ENCODE peak calls at places on chromosomes 3 and 15, in six cellular contexts. J is activated naive CD4-positive, alpha-beta T cell treated with anti-CD3 and anti-CD28 coated beads, Interleukin-2, amount 10 ng/mL, durations not matched to agents 7 days and 5 days; U is M059J; G is left ventricle myocardium superior; W is T47D; O is natural killer cell. Y is an unnamed sample.

GRCh38 chr3:191085091-191085490 is 114.0 kb upstream of the OSTN start:
- DNase-seq in J (no peak), U (peak), G (no peak), W (no peak), O (no peak), Y (no peak)

GRCh38 chr3:119098620-119099222 is 47.2 kb upstream of the TEX55 start:
- DNase-seq in J (no peak), U (peak), G (no peak), W (peak), O (no peak), Y (no peak)

GRCh38 chr3:463793-464192 is 267.2 kb downstream of the CHL1 start:
- DNase-seq in J (no peak), U (no peak), G (no peak), W (no peak), O (no peak), Y (no peak)

GRCh38 chr3:141643391-141643790 is 94.7 kb upstream of the RNF7 start:
- DNase-seq in J (no peak), U (peak), G (no peak), W (peak), O (no peak), Y (no peak)

GRCh38 chr15:94972314-94972713 is 741.0 kb downstream of the MCTP2 start:
- DNase-seq in J (no peak), U (peak), G (no peak), W (peak), O (no peak), Y (no peak)

GRCh38 chr3:51813539-51813938 is 34.5 kb upstream of the IQCF6 start:
- DNase-seq in J (no peak), U (peak), G (peak), W (no peak), O (no peak), Y (no peak)

GRCh38 chr15:58734859-58735258 is 14.6 kb downstream of the ADAM10 start:
- DNase-seq in J (no peak), U (no peak), G (no peak), W (no peak), O (no peak), Y (no peak)

GRCh38 chr15:75705854-75706681 is 6.6 kb downstream of the CSPG4 start:
- DNase-seq in J (no peak), U (no peak), G (no peak), W (no peak), O (no peak), Y (no peak)

GRCh38 chr3:137347817-137348368 is 390.1 kb downstream of the IL20RB start:
- DNase-seq in J (no peak), U (no peak), G (no peak), W (no peak), O (no peak), Y (no peak)

GRCh38 chr3:194184265-194184751 is 48.4 kb downstream of the HES1 start:
- DNase-seq in J (no peak), U (no peak), G (no peak), W (peak), O (no peak), Y (no peak)

GRCh38 chr3:12984023-12984823 is 89.0 kb downstream of the IQSEC1 start:
- DNase-seq in J (peak), U (peak), G (peak), W (peak), O (peak), Y (peak)

GRCh38 chr3:192899540-192899982 is 18.1 kb downstream of the MB21D2 start:
- DNase-seq in J (no peak), U (peak), G (no peak), W (no peak), O (no peak), Y (no peak)

GRCh38 chr3:48504051-48504946 is at the start of gene SHISA5:
- DNase-seq in J (peak), U (peak), G (peak), W (peak), O (peak), Y (peak)

GRCh38 chr3:127083778-127084355 is 101.0 kb downstream of the PLXNA1 start:
- DNase-seq in J (no peak), U (no peak), G (peak), W (no peak), O (no peak), Y (no peak)

GRCh38 chr15:67164811-67165652 is 89.4 kb downstream of the AAGAB start:
- DNase-seq in J (no peak), U (peak), G (peak), W (no peak), O (no peak), Y (peak)

GRCh38 chr3:122011396-122011795 is 10.7 kb downstream of the ILDR1 start:
- DNase-seq in J (no peak), U (no peak), G (no peak), W (no peak), O (no peak), Y (no peak)

GRCh38 chr15:33807665-33808064 is 160.6 kb upstream of the CHRM5 start:
- DNase-seq in J (no peak), U (no peak), G (no peak), W (no peak), O (no peak), Y (no peak)

GRCh38 chr15:45183001-45183400 is 4.8 kb downstream of the SHF start:
- DNase-seq in J (no peak), U (no peak), G (no peak), W (no peak), O (no peak), Y (peak)

GRCh38 chr15:72009207-72009606 is 108.7 kb downstream of the MYO9A start:
- DNase-seq in J (no peak), U (no peak), G (no peak), W (no peak), O (no peak), Y (no peak)

GRCh38 chr15:64656508-64656907 is 118.9 kb downstream of the RBPMS2 start:
- DNase-seq in J (no peak), U (no peak), G (no peak), W (no peak), O (no peak), Y (no peak)

GRCh38 chr3:24365168-24365567 is 129.5 kb downstream of the THRB start:
- DNase-seq in J (no peak), U (peak), G (peak), W (peak), O (no peak), Y (no peak)

GRCh38 chr3:186200746-186201145 is 91.9 kb upstream of the ETV5 start:
- DNase-seq in J (no peak), U (no peak), G (no peak), W (no peak), O (no peak), Y (no peak)

GRCh38 chr3:172321035-172321434 is 127.2 kb downstream of the GHSR start:
- DNase-seq in J (no peak), U (peak), G (no peak), W (peak), O (no peak), Y (no peak)

GRCh38 chr15:39265261-39265660 is 315.6 kb upstream of the THBS1 start:
- DNase-seq in J (no peak), U (no peak), G (no peak), W (no peak), O (no peak), Y (no peak)

GRCh38 chr3:61924065-61924740 is 362.8 kb downstream of the PTPRG start:
- DNase-seq in J (no peak), U (no peak), G (peak), W (no peak), O (no peak), Y (no peak)

Y was measured in activated effector memory CD4-positive, alpha-beta T cell treated with anti-CD3 and anti-CD28 coated beads, Interleukin-2, amount 50 U/mL, for 16 hours.